ENCODE peak calls at places on chromosomes 11 and 22, in nine cellular contexts. E is astrocyte of the spinal cord, A is prostate gland, G is left lung, T is heart left ventricle, Z is fibroblast of pulmonary artery, W is AG04450, B is MM.1S, F is cardiac fibroblast. K is an unnamed sample.

GRCh38 chr22:23233746-23234408 is 53.6 kb downstream of the BCR start:
- DNase-seq in E (peak; percentile 77), A (no peak), G (no peak), T (no peak), Z (peak; percentile 64), W (peak; percentile 62), B (no peak), F (peak; percentile 67), K (no peak)

GRCh38 chr11:10592331-10592730 is 23.9 kb upstream of the LYVE1 start:
- DNase-seq in E (peak; percentile 91), A (no peak), G (no peak), T (no peak), Z (peak; percentile 95), W (peak; percentile 84), B (no peak), F (peak; percentile 88), K (no peak)

GRCh38 chr11:126870021-126870420 is 130.5 kb downstream of the KIRREL3 start:
- DNase-seq in E (no peak), A (no peak), G (no peak), T (no peak), Z (no peak), W (no peak), B (no peak), F (no peak), K (no peak)

GRCh38 chr22:39526736-39527171 is 5.8 kb downstream of the RPS19BP1 start:
- DNase-seq in E (no peak), A (no peak), G (no peak), T (no peak), Z (no peak), W (no peak), B (no peak), F (no peak), K (no peak)

GRCh38 chr11:27255447-27255828 is 107.6 kb downstream of the CCDC34 start:
- DNase-seq in E (peak; percentile 90), A (no peak), G (no peak), T (no peak), Z (peak; percentile 52), W (peak; percentile 54), B (no peak), F (peak; percentile 34), K (no peak)

GRCh38 chr11:10397226-10397987 is 57.7 kb upstream of the AMPD3 start:
- DNase-seq in E (no peak), A (no peak), G (no peak), T (no peak), Z (no peak), W (no peak), B (no peak), F (no peak), K (no peak)

GRCh38 chr22:28142361-28142801 is 223.3 kb upstream of the PITPNB start:
- DNase-seq in E (peak; percentile 87), A (peak; percentile 12), G (no peak), T (no peak), Z (peak; percentile 95), W (peak; percentile 75), B (no peak), F (peak; percentile 94), K (no peak)

GRCh38 chr22:23098718-23099524 is 28.6 kb downstream of the GNAZ start:
- DNase-seq in E (peak; percentile 31), A (peak; percentile 58), G (no peak), T (peak; percentile 69), Z (no peak), W (no peak), B (no peak), F (no peak), K (peak; percentile 58)

GRCh38 chr11:119536801-119537200 is 113.8 kb upstream of the THY1 start:
- DNase-seq in E (no peak), A (no peak), G (no peak), T (no peak), Z (no peak), W (no peak), B (no peak), F (no peak), K (no peak)

GRCh38 chr11:111665779-111666178 is 63.5 kb downstream of the SIK2 start:
- DNase-seq in E (peak; percentile 63), A (no peak), G (no peak), T (no peak), Z (peak; percentile 81), W (peak; percentile 27), B (no peak), F (peak; percentile 62), K (peak; percentile 14)

GRCh38 chr11:129696309-129696989 is 119.2 kb upstream of the TMEM45B start:
- DNase-seq in E (no peak), A (no peak), G (no peak), T (no peak), Z (no peak), W (no peak), B (no peak), F (no peak), K (no peak)

GRCh38 chr11:3157381-3158130 is 7.6 kb downstream of the OSBPL5 start:
- DNase-seq in E (no peak), A (peak; percentile 62), G (no peak), T (peak; percentile 67), Z (no peak), W (no peak), B (no peak), F (no peak), K (peak; percentile 14)

GRCh38 chr11:86802601-86803051 is 2.3 kb downstream of the PRSS23 start:
- DNase-seq in E (peak; percentile 71), A (peak; percentile 28), G (no peak), T (no peak), Z (peak; percentile 68), W (no peak), B (peak; percentile 56), F (peak; percentile 67), K (peak; percentile 41)

GRCh38 chr11:82927264-82927880 is 25.8 kb downstream of the DDIAS start:
- DNase-seq in E (peak; percentile 67), A (peak; percentile 38), G (no peak), T (no peak), Z (peak; percentile 73), W (peak; percentile 24), B (peak; percentile 75), F (peak; percentile 68), K (peak; percentile 32)

GRCh38 chr11:32071811-32072210 is 19.1 kb upstream of the RCN1 start:
- DNase-seq in E (peak; percentile 70), A (no peak), G (no peak), T (no peak), Z (peak; percentile 67), W (no peak), B (no peak), F (peak; percentile 66), K (no peak)

GRCh38 chr22:37609240-37610152 is 862 bp downstream of the GGA1 start:
- DNase-seq in E (no peak), A (no peak), G (no peak), T (peak; percentile 53), Z (peak; percentile 21), W (no peak), B (no peak), F (no peak), K (no peak)

DNA sequence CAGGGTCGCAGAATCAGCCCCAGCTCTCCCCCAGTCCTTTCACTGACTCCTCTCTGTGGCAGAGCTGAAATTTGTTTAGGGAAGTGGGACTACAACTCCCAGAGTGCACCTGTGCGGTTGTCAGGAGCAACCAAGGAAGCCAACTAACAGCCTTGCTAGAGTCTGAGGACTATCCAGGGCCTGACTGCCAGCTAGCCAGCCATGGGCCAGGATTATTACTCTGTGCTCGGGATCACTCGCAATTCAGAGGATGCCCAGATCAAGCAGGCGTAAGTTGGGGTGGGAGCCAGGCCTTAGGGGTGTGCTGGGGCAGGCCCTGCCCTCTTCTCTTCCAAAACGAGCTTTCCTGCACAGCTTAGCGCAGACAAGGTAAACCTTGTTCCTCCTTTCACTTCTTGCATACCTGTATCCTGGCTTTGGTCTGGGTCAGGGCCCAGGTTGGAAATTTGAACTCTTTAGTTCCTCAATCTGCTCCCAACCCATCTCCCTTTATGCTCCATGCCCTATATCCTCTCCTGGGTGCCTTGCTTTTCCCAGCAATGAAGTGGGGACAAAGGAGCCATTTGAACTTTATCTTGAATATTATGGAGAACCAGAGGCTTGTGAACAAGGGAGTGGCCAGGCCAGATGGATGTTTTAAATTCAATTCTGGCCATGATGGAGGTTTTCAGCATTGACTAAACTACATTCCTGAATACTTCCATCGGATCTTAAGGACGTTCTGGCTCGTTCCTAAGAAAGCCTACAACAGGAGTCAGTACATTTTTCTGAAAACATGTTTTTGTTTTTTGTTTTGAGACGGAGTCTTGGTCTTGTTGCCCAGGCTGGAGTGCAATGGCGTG is at the start of gene DNAJB13:
- DNase-seq in E (peak; percentile 36), A (peak; percentile 42), G (peak; percentile 52), T (no peak), Z (peak; percentile 58), W (no peak), B (peak; percentile 23), F (peak; percentile 50), K (peak; percentile 27)
- H3K4me3 ChIP-seq in E (no peak within 1 kb of the TSS), A (no peak within 1 kb of the TSS), G (no peak within 1 kb of the TSS), T (no peak within 1 kb of the TSS), Z (no peak within 1 kb of the TSS), W (no peak within 1 kb of the TSS), B (no peak within 1 kb of the TSS), F (no peak within 1 kb of the TSS), K (no peak within 1 kb of the TSS)

GRCh38 chr11:92225206-92225562 is 566 bp downstream of the FAT3 start:
- DNase-seq in E (no peak), A (no peak), G (no peak), T (no peak), Z (peak; percentile 8), W (no peak), B (no peak), F (no peak), K (no peak)

GRCh38 chr11:92226331-92227232 is 2.0 kb downstream of the FAT3 start:
- DNase-seq in E (no peak), A (no peak), G (no peak), T (no peak), Z (no peak), W (no peak), B (no peak), F (no peak), K (no peak)

GRCh38 chr11:92225563-92226308 is 1.1 kb downstream of the FAT3 start:
- DNase-seq in E (peak; percentile 26), A (peak; percentile 12), G (no peak), T (no peak), Z (no peak), W (no peak), B (no peak), F (no peak), K (no peak)

GRCh38 chr11:92227233-92227593 is 2.6 kb downstream of the FAT3 start:
- DNase-seq in E (no peak), A (no peak), G (no peak), T (no peak), Z (no peak), W (no peak), B (no peak), F (no peak), K (no peak)

GRCh38 chr11:92227954-92228935 is 3.6 kb downstream of the FAT3 start:
- DNase-seq in E (peak; percentile 37), A (no peak), G (no peak), T (no peak), Z (no peak), W (no peak), B (no peak), F (no peak), K (no peak)
- H3K4me3 ChIP-seq in E (no peak overlapping the region), A (no peak overlapping the region), G (no peak overlapping the region), T (no peak overlapping the region), Z (no peak overlapping the region), W (no peak overlapping the region), B (no peak overlapping the region), F (no peak overlapping the region), K (no peak overlapping the region)

GRCh38 chr11:78336877-78337553 is 80.6 kb downstream of the GAB2 start:
- DNase-seq in E (no peak), A (no peak), G (no peak), T (no peak), Z (no peak), W (no peak), B (no peak), F (no peak), K (no peak)
- H3K4me3 ChIP-seq in E (no peak overlapping the region), A (no peak overlapping the region), G (no peak overlapping the region), T (no peak overlapping the region), Z (no peak overlapping the region), W (no peak overlapping the region), B (no peak overlapping the region), F (no peak overlapping the region), K (no peak overlapping the region)

GRCh38 chr22:33842006-33842354 is 78.3 kb downstream of the LARGE1 start:
- DNase-seq in E (no peak), A (no peak), G (no peak), T (no peak), Z (no peak), W (no peak), B (peak; percentile 94), F (no peak), K (no peak)
- H3K4me3 ChIP-seq in E (no peak overlapping the region), A (no peak overlapping the region), G (no peak overlapping the region), T (no peak overlapping the region), Z (no peak overlapping the region), W (no peak overlapping the region), B (peak overlapping the region; percentile 63), F (no peak overlapping the region), K (no peak overlapping the region)